ENCODE peak calls at places on chromosomes 5 and 9, in six cellular contexts. One of them, this sample, is unnamed.

GRCh38 chr5:16819522-16820167 is 116.4 kb downstream of the MYO10 start:
- DNase-seq in activated CD8-positive, alpha-beta memory T cell treated with anti-CD3 and anti-CD28 coated beads for 48 hours: no peak
- DNase-seq in amniotic stem cell: peak
- DNase-seq in adipocyte: peak
- DNase-seq in B cell: no peak
- DNase-seq in activated CD4-positive, CD25-positive, alpha-beta regulatory T cell: no peak
- DNase-seq in this sample: no peak

GRCh38 chr9:114155263-114155966 is at the start of gene COL27A1:
- DNase-seq in activated CD8-positive, alpha-beta memory T cell treated with anti-CD3 and anti-CD28 coated beads for 48 hours: peak
- DNase-seq in amniotic stem cell: peak
- DNase-seq in adipocyte: peak
- DNase-seq in B cell: peak
- DNase-seq in activated CD4-positive, CD25-positive, alpha-beta regulatory T cell: peak
- DNase-seq in this sample: peak

GRCh38 chr9:91395106-91395552 is 28.5 kb downstream of the NFIL3 start:
- DNase-seq in activated CD8-positive, alpha-beta memory T cell treated with anti-CD3 and anti-CD28 coated beads for 48 hours: no peak
- DNase-seq in amniotic stem cell: no peak
- DNase-seq in adipocyte: peak
- DNase-seq in B cell: no peak
- DNase-seq in activated CD4-positive, CD25-positive, alpha-beta regulatory T cell: no peak
- DNase-seq in this sample: no peak

GRCh38 chr5:31886206-31886605 is 247.3 kb downstream of the PDZD2 start:
- DNase-seq in activated CD8-positive, alpha-beta memory T cell treated with anti-CD3 and anti-CD28 coated beads for 48 hours: no peak
- DNase-seq in amniotic stem cell: no peak
- DNase-seq in adipocyte: no peak
- DNase-seq in B cell: no peak
- DNase-seq in activated CD4-positive, CD25-positive, alpha-beta regulatory T cell: no peak
- DNase-seq in this sample: no peak

GRCh38 chr5:102450313-102450990 is 48.3 kb downstream of the SLCO6A1 start:
- DNase-seq in activated CD8-positive, alpha-beta memory T cell treated with anti-CD3 and anti-CD28 coated beads for 48 hours: no peak
- DNase-seq in amniotic stem cell: no peak
- DNase-seq in adipocyte: peak
- DNase-seq in B cell: peak
- DNase-seq in activated CD4-positive, CD25-positive, alpha-beta regulatory T cell: no peak
- DNase-seq in this sample: no peak

GRCh38 chr9:131448818-131449217 is 53.9 kb upstream of the POMT1 start:
- DNase-seq in activated CD8-positive, alpha-beta memory T cell treated with anti-CD3 and anti-CD28 coated beads for 48 hours: no peak
- DNase-seq in amniotic stem cell: no peak
- DNase-seq in adipocyte: no peak
- DNase-seq in B cell: no peak
- DNase-seq in activated CD4-positive, CD25-positive, alpha-beta regulatory T cell: no peak
- DNase-seq in this sample: no peak

GRCh38 chr5:126961702-126962101 is 68.7 kb downstream of the MARCHF3 start:
- DNase-seq in activated CD8-positive, alpha-beta memory T cell treated with anti-CD3 and anti-CD28 coated beads for 48 hours: no peak
- DNase-seq in amniotic stem cell: no peak
- DNase-seq in adipocyte: peak
- DNase-seq in B cell: no peak
- DNase-seq in activated CD4-positive, CD25-positive, alpha-beta regulatory T cell: no peak
- DNase-seq in this sample: no peak

GRCh38 chr9:38333047-38333446 is 59.5 kb upstream of the ALDH1B1 start:
- DNase-seq in activated CD8-positive, alpha-beta memory T cell treated with anti-CD3 and anti-CD28 coated beads for 48 hours: no peak
- DNase-seq in amniotic stem cell: no peak
- DNase-seq in adipocyte: no peak
- DNase-seq in B cell: no peak
- DNase-seq in activated CD4-positive, CD25-positive, alpha-beta regulatory T cell: no peak
- DNase-seq in this sample: no peak

GRCh38 chr5:107522456-107522855 is 148.3 kb downstream of the EFNA5 start:
- DNase-seq in activated CD8-positive, alpha-beta memory T cell treated with anti-CD3 and anti-CD28 coated beads for 48 hours: no peak
- DNase-seq in amniotic stem cell: no peak
- DNase-seq in adipocyte: no peak
- DNase-seq in B cell: no peak
- DNase-seq in activated CD4-positive, CD25-positive, alpha-beta regulatory T cell: no peak
- DNase-seq in this sample: no peak

GRCh38 chr9:20353931-20354652 is 268.2 kb downstream of the MLLT3 start:
- DNase-seq in activated CD8-positive, alpha-beta memory T cell treated with anti-CD3 and anti-CD28 coated beads for 48 hours: no peak
- DNase-seq in amniotic stem cell: no peak
- DNase-seq in adipocyte: peak
- DNase-seq in B cell: no peak
- DNase-seq in activated CD4-positive, CD25-positive, alpha-beta regulatory T cell: no peak
- DNase-seq in this sample: no peak

GRCh38 chr5:133996683-133997252 is 8.0 kb downstream of the VDAC1 start:
- DNase-seq in activated CD8-positive, alpha-beta memory T cell treated with anti-CD3 and anti-CD28 coated beads for 48 hours: no peak
- DNase-seq in amniotic stem cell: no peak
- DNase-seq in adipocyte: no peak
- DNase-seq in B cell: peak
- DNase-seq in activated CD4-positive, CD25-positive, alpha-beta regulatory T cell: no peak
- DNase-seq in this sample: no peak

GRCh38 chr9:2545881-2546490 is 75.6 kb upstream of the VLDLR start:
- DNase-seq in activated CD8-positive, alpha-beta memory T cell treated with anti-CD3 and anti-CD28 coated beads for 48 hours: no peak
- DNase-seq in amniotic stem cell: no peak
- DNase-seq in adipocyte: no peak
- DNase-seq in B cell: no peak
- DNase-seq in activated CD4-positive, CD25-positive, alpha-beta regulatory T cell: no peak
- DNase-seq in this sample: no peak

GRCh38 chr9:108643756-108644510 is 211.9 kb downstream of the ACTL7B start:
- DNase-seq in activated CD8-positive, alpha-beta memory T cell treated with anti-CD3 and anti-CD28 coated beads for 48 hours: no peak
- DNase-seq in amniotic stem cell: no peak
- DNase-seq in adipocyte: no peak
- DNase-seq in B cell: no peak
- DNase-seq in activated CD4-positive, CD25-positive, alpha-beta regulatory T cell: no peak
- DNase-seq in this sample: no peak

GRCh38 chr5:167708449-167708848 is 583.0 kb upstream of the WWC1 start:
- DNase-seq in activated CD8-positive, alpha-beta memory T cell treated with anti-CD3 and anti-CD28 coated beads for 48 hours: no peak
- DNase-seq in amniotic stem cell: no peak
- DNase-seq in adipocyte: no peak
- DNase-seq in B cell: no peak
- DNase-seq in activated CD4-positive, CD25-positive, alpha-beta regulatory T cell: no peak
- DNase-seq in this sample: no peak

GRCh38 chr5:73529081-73529480 is 30.8 kb downstream of the BTF3 start:
- DNase-seq in activated CD8-positive, alpha-beta memory T cell treated with anti-CD3 and anti-CD28 coated beads for 48 hours: no peak
- DNase-seq in amniotic stem cell: no peak
- DNase-seq in adipocyte: no peak
- DNase-seq in B cell: no peak
- DNase-seq in activated CD4-positive, CD25-positive, alpha-beta regulatory T cell: no peak
- DNase-seq in this sample: no peak

GRCh38 chr5:128109138-128109537 is 25.6 kb downstream of the SLC12A2 start:
- DNase-seq in activated CD8-positive, alpha-beta memory T cell treated with anti-CD3 and anti-CD28 coated beads for 48 hours: no peak
- DNase-seq in amniotic stem cell: no peak
- DNase-seq in adipocyte: no peak
- DNase-seq in B cell: no peak
- DNase-seq in activated CD4-positive, CD25-positive, alpha-beta regulatory T cell: no peak
- DNase-seq in this sample: no peak

GRCh38 chr5:23823521-23823920 is 316.1 kb downstream of the PRDM9 start:
- DNase-seq in activated CD8-positive, alpha-beta memory T cell treated with anti-CD3 and anti-CD28 coated beads for 48 hours: no peak
- DNase-seq in amniotic stem cell: no peak
- DNase-seq in adipocyte: no peak
- DNase-seq in B cell: no peak
- DNase-seq in activated CD4-positive, CD25-positive, alpha-beta regulatory T cell: no peak
- DNase-seq in this sample: no peak

GRCh38 chr5:141223112-141223783 is at the start of gene PCDHB14:
- DNase-seq in activated CD8-positive, alpha-beta memory T cell treated with anti-CD3 and anti-CD28 coated beads for 48 hours: no peak
- DNase-seq in amniotic stem cell: peak
- DNase-seq in adipocyte: peak
- DNase-seq in B cell: peak
- DNase-seq in activated CD4-positive, CD25-positive, alpha-beta regulatory T cell: no peak
- DNase-seq in this sample: no peak

GRCh38 chr5:36458746-36459145 is 147.7 kb upstream of the SLC1A3 start:
- DNase-seq in activated CD8-positive, alpha-beta memory T cell treated with anti-CD3 and anti-CD28 coated beads for 48 hours: no peak
- DNase-seq in amniotic stem cell: no peak
- DNase-seq in adipocyte: no peak
- DNase-seq in B cell: no peak
- DNase-seq in activated CD4-positive, CD25-positive, alpha-beta regulatory T cell: no peak
- DNase-seq in this sample: no peak

GRCh38 chr9:3585616-3586015 is 59.8 kb upstream of the RFX3 start:
- DNase-seq in activated CD8-positive, alpha-beta memory T cell treated with anti-CD3 and anti-CD28 coated beads for 48 hours: no peak
- DNase-seq in amniotic stem cell: no peak
- DNase-seq in adipocyte: no peak
- DNase-seq in B cell: no peak
- DNase-seq in activated CD4-positive, CD25-positive, alpha-beta regulatory T cell: no peak
- DNase-seq in this sample: no peak

GRCh38 chr9:132114102-132114707 is 34.5 kb upstream of the MED27 start:
- DNase-seq in activated CD8-positive, alpha-beta memory T cell treated with anti-CD3 and anti-CD28 coated beads for 48 hours: peak
- DNase-seq in amniotic stem cell: peak
- DNase-seq in adipocyte: peak
- DNase-seq in B cell: peak
- DNase-seq in activated CD4-positive, CD25-positive, alpha-beta regulatory T cell: peak
- DNase-seq in this sample: peak

GRCh38 chr9:16245756-16246440 is 624.6 kb downstream of the BNC2 start:
- DNase-seq in activated CD8-positive, alpha-beta memory T cell treated with anti-CD3 and anti-CD28 coated beads for 48 hours: no peak
- DNase-seq in amniotic stem cell: no peak
- DNase-seq in adipocyte: peak
- DNase-seq in B cell: no peak
- DNase-seq in activated CD4-positive, CD25-positive, alpha-beta regulatory T cell: no peak
- DNase-seq in this sample: no peak

GRCh38 chr9:127540664-127541041 is 71.4 kb upstream of the STXBP1 start:
- DNase-seq in activated CD8-positive, alpha-beta memory T cell treated with anti-CD3 and anti-CD28 coated beads for 48 hours: no peak
- DNase-seq in amniotic stem cell: no peak
- DNase-seq in adipocyte: no peak
- DNase-seq in B cell: no peak
- DNase-seq in activated CD4-positive, CD25-positive, alpha-beta regulatory T cell: no peak
- DNase-seq in this sample: no peak

GRCh38 chr9:96688215-96688614 is 33.1 kb upstream of the PRXL2C start:
- DNase-seq in activated CD8-positive, alpha-beta memory T cell treated with anti-CD3 and anti-CD28 coated beads for 48 hours: no peak
- DNase-seq in amniotic stem cell: no peak
- DNase-seq in adipocyte: no peak
- DNase-seq in B cell: no peak
- DNase-seq in activated CD4-positive, CD25-positive, alpha-beta regulatory T cell: no peak
- DNase-seq in this sample: no peak